ENCODE peak calls at places on chromosomes 11 and 22, in five cellular contexts. K, Q, M, A and H are unnamed samples.

GRCh38 chr11:22808559-22809197 is 20.9 kb downstream of the SVIP start:
- DNase-seq in K (no peak), A (no peak), M (no peak), Q (no peak), H (no peak)

GRCh38 chr22:41436322-41437113 is 10.1 kb downstream of the TOB2 start:
- DNase-seq in M (no peak), K (no peak), Q (no peak), A (no peak), H (no peak)

GRCh38 chr22:39880722-39881121 is 12.8 kb downstream of the ENTHD1 start:
- DNase-seq in Q (no peak), M (no peak), K (no peak), A (no peak), H (no peak)

GRCh38 chr22:47202819-47203553 is 440.5 kb downstream of the TBC1D22A start:
- DNase-seq in K (no peak), M (no peak), A (no peak), Q (no peak), H (no peak)

GRCh38 chr11:34731596-34731995 is 110.7 kb downstream of the EHF start:
- DNase-seq in M (no peak), K (no peak), Q (no peak), A (no peak), H (no peak)

GRCh38 chr22:17086301-17086700 is 1.5 kb downstream of the IL17RA start:
- DNase-seq in Q (no peak), A (peak; percentile 60), K (no peak), M (no peak), H (no peak)

GRCh38 chr11:128956401-128957203 is 13.9 kb upstream of the TP53AIP1 start:
- DNase-seq in M (peak; percentile 38), Q (no peak), A (no peak), K (peak; percentile 59), H (peak; percentile 37)

GRCh38 chr11:120610101-120610500 is 98.6 kb downstream of the GRIK4 start:
- DNase-seq in Q (no peak), M (no peak), K (no peak), A (no peak), H (no peak)

GRCh38 chr11:69904331-69905201 is 85.3 kb upstream of the FGF3 start:
- DNase-seq in A (no peak), Q (no peak), K (no peak), M (no peak), H (no peak)

GRCh38 chr11:86954288-86955110 is 696 bp downstream of the FZD4 start:
- DNase-seq in K (peak; percentile 15), M (peak; percentile 85), A (peak; percentile 68), Q (no peak), H (peak; percentile 30)

GRCh38 chr22:50526849-50527801 is 1.7 kb upstream of the SCO2 start:
- DNase-seq in K (peak; percentile 76), A (peak; percentile 86), Q (no peak), M (no peak), H (no peak)

GRCh38 chr11:64150481-64151239 is 15.3 kb downstream of the MACROD1 start:
- DNase-seq in A (no peak), M (peak; percentile 88), K (no peak), Q (no peak), H (no peak)

GRCh38 chr11:61756452-61757212 is 4.2 kb downstream of the MYRF start:
- DNase-seq in Q (no peak), A (no peak), M (peak; percentile 95), K (peak; percentile 89), H (no peak)
- TF ChIP-seq CTCF in Q (no peak), A (no peak), M (no peak), K (no peak), H (no peak)

DNA sequence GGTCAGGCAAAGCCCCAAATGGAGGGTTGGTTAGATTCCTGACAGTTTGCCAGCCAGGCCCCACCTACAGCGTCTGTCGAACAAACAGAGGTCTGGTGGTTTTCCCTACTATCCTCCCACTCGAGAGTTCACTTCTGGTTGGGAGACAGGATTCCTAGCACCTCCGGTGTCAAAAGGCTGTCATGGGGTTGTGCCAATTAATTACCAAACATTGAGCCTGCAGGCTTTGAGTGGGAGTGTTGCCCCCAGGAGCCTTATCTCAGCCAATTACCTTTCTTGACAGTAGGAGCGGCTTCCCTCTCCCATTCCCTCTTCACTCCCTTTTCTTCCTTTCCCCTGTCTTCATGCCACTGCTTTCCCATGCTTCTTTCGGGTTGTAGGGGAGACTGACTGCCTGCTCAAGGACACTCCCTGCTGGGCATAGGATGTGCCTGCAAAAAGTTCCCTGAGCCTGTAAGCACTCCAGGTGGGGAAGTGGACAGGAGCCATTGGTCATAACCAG is 4.7 kb upstream of the TTC36 start:
- DNase-seq in A (no peak), K (no peak), M (peak; percentile 48), Q (no peak), H (no peak)
- TF ChIP-seq CTCF in A (peak; percentile 34), K (peak; percentile 17), M (peak; percentile 17), Q (no peak), H (peak; percentile 39)

DNA sequence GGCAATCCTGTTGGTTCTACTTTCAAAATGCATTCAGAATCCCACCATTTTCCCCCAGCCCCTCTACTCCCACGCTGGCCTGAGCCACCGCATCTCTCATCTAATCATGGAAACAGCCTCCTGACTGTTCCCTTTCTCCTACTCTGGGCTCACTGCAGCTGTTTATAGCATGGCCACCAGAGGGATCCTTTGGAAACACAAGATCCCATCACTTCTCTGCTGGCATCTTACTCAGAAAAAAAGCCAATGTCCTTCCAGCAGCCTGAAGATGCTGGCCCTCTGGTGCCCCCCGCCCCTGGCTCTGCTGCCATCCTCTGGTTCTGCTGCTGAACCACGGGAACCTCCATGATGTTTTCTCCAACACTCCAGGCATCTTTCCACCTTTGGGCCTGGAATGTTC is 11.1 kb downstream of the MS4A8 start:
- DNase-seq in A (no peak), M (no peak), K (no peak), Q (no peak), H (no peak)
- TF ChIP-seq CTCF in A (no peak), M (no peak), K (no peak), Q (no peak), H (peak; percentile 29)

DNA sequence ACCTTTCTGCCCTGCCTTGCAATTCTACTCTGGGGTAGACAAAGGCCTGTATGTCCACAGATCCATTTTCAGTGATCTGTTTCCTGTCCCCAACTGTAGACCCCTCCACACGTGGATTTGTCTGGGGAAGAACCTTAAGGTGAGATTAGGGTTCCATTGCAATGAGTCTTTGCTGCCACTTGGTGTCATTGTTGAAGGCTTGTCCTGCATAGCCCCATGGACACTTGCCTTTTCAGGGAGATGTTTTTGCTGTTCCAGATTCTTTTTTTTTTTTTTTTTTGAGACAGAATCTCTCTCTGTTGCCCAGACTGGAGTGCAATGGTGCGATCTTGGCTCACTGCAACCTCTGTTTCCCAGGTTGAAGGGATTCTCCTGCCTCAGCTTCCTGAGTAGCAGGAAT is 21.8 kb downstream of the SERPING1 start:
- DNase-seq in Q (no peak), M (no peak), A (no peak), K (no peak), H (no peak)
- TF ChIP-seq CTCF in Q (no peak), M (no peak), A (no peak), K (no peak), H (peak; percentile 37)

GRCh38 chr22:49284931-49285330 is 542.7 kb downstream of the BRD1 start:
- DNase-seq in A (no peak), M (no peak), Q (no peak), K (no peak), H (no peak)
- TF ChIP-seq CTCF in A (no peak), M (no peak), Q (no peak), K (no peak), H (no peak)